ENCODE peak calls at places on chromosomes 5 and 9, in eight cellular contexts. One of them, this sample, is unnamed. For H3K36me3, the result is how much of the 10 kb centered on the place peaks cover.

GRCh38 chr9:124470726-124471125 is 20.5 kb downstream of the ADGRD2 start:
- DNase-seq in lower lobe of right lung: no peak
- DNase-seq in breast epithelium: no peak
- DNase-seq in CD8-positive, alpha-beta T cell: no peak
- DNase-seq in adrenal gland: no peak
- DNase-seq in PC-3: no peak
- DNase-seq in brain microvascular endothelial cell: no peak
- DNase-seq in iPS DF 6.9: no peak
- DNase-seq in this sample: no peak

GRCh38 chr9:110767559-110768063 is 99.0 kb downstream of the MUSK start:
- DNase-seq in lower lobe of right lung: no peak
- DNase-seq in brain microvascular endothelial cell: peak
- DNase-seq in CD8-positive, alpha-beta T cell: no peak
- DNase-seq in adrenal gland: no peak
- DNase-seq in breast epithelium: no peak
- DNase-seq in iPS DF 6.9: no peak
- DNase-seq in PC-3: no peak
- DNase-seq in this sample: no peak

GRCh38 chr5:140312791-140313189 is 9.9 kb upstream of the PFDN1 start:
- DNase-seq in CD8-positive, alpha-beta T cell: no peak
- DNase-seq in PC-3: no peak
- DNase-seq in iPS DF 6.9: no peak
- DNase-seq in brain microvascular endothelial cell: no peak
- DNase-seq in breast epithelium: no peak
- DNase-seq in adrenal gland: no peak
- DNase-seq in lower lobe of right lung: no peak
- DNase-seq in this sample: no peak

GRCh38 chr9:16058131-16058549 is 505.3 kb downstream of the CCDC171 start:
- DNase-seq in brain microvascular endothelial cell: peak
- DNase-seq in CD8-positive, alpha-beta T cell: peak
- DNase-seq in lower lobe of right lung: no peak
- DNase-seq in adrenal gland: no peak
- DNase-seq in breast epithelium: no peak
- DNase-seq in PC-3: peak
- DNase-seq in iPS DF 6.9: no peak
- DNase-seq in this sample: peak

GRCh38 chr5:135487839-135488514 is 35.8 kb upstream of the TIFAB start:
- DNase-seq in CD8-positive, alpha-beta T cell: no peak
- DNase-seq in brain microvascular endothelial cell: no peak
- DNase-seq in adrenal gland: no peak
- DNase-seq in lower lobe of right lung: no peak
- DNase-seq in breast epithelium: no peak
- DNase-seq in iPS DF 6.9: no peak
- DNase-seq in PC-3: no peak
- DNase-seq in this sample: no peak

GRCh38 chr9:132879443-132880310 is 979 bp downstream of the SPACA9 start:
- DNase-seq in breast epithelium: no peak
- DNase-seq in iPS DF 6.9: no peak
- DNase-seq in CD8-positive, alpha-beta T cell: no peak
- DNase-seq in PC-3: no peak
- DNase-seq in adrenal gland: no peak
- DNase-seq in brain microvascular endothelial cell: no peak
- DNase-seq in lower lobe of right lung: no peak
- DNase-seq in this sample: no peak

GRCh38 chr5:74648835-74649286 is 8.3 kb upstream of the ENC1 start:
- DNase-seq in PC-3: peak
- DNase-seq in CD8-positive, alpha-beta T cell: peak
- DNase-seq in brain microvascular endothelial cell: no peak
- DNase-seq in breast epithelium: no peak
- DNase-seq in lower lobe of right lung: no peak
- DNase-seq in iPS DF 6.9: no peak
- DNase-seq in adrenal gland: no peak
- DNase-seq in this sample: no peak

GRCh38 chr5:148820778-148821395 is 5.5 kb upstream of the ADRB2 start:
- DNase-seq in adrenal gland: peak
- DNase-seq in iPS DF 6.9: no peak
- DNase-seq in breast epithelium: no peak
- DNase-seq in CD8-positive, alpha-beta T cell: no peak
- DNase-seq in lower lobe of right lung: no peak
- DNase-seq in PC-3: peak
- DNase-seq in brain microvascular endothelial cell: no peak
- DNase-seq in this sample: no peak

GRCh38 chr5:65032250-65032649 is 263.5 kb downstream of the CWC27 start:
- DNase-seq in CD8-positive, alpha-beta T cell: no peak
- DNase-seq in PC-3: no peak
- DNase-seq in adrenal gland: no peak
- DNase-seq in lower lobe of right lung: no peak
- DNase-seq in breast epithelium: no peak
- DNase-seq in brain microvascular endothelial cell: peak
- DNase-seq in iPS DF 6.9: no peak
- DNase-seq in this sample: no peak

GRCh38 chr5:33034777-33035176 is 323.7 kb downstream of the NPR3 start:
- DNase-seq in adrenal gland: no peak
- DNase-seq in iPS DF 6.9: no peak
- DNase-seq in brain microvascular endothelial cell: no peak
- DNase-seq in breast epithelium: no peak
- DNase-seq in lower lobe of right lung: no peak
- DNase-seq in PC-3: no peak
- DNase-seq in CD8-positive, alpha-beta T cell: no peak
- DNase-seq in this sample: no peak

GRCh38 chr9:116812231-116813028 is 125.3 kb downstream of the TRIM32 start:
- DNase-seq in brain microvascular endothelial cell: peak
- DNase-seq in iPS DF 6.9: no peak
- DNase-seq in lower lobe of right lung: no peak
- DNase-seq in breast epithelium: no peak
- DNase-seq in PC-3: no peak
- DNase-seq in CD8-positive, alpha-beta T cell: no peak
- DNase-seq in adrenal gland: no peak
- DNase-seq in this sample: no peak

GRCh38 chr5:168951764-168952163 is 349.2 kb downstream of the SLIT3 start:
- DNase-seq in brain microvascular endothelial cell: no peak
- DNase-seq in CD8-positive, alpha-beta T cell: no peak
- DNase-seq in iPS DF 6.9: no peak
- DNase-seq in adrenal gland: no peak
- DNase-seq in PC-3: no peak
- DNase-seq in breast epithelium: no peak
- DNase-seq in lower lobe of right lung: no peak
- DNase-seq in this sample: no peak

GRCh38 chr5:167949435-167949834 is 342.0 kb upstream of the WWC1 start:
- DNase-seq in adrenal gland: no peak
- DNase-seq in iPS DF 6.9: no peak
- DNase-seq in lower lobe of right lung: no peak
- DNase-seq in breast epithelium: no peak
- DNase-seq in CD8-positive, alpha-beta T cell: no peak
- DNase-seq in brain microvascular endothelial cell: no peak
- DNase-seq in PC-3: no peak
- DNase-seq in this sample: no peak

GRCh38 chr9:7848498-7848897 is 48.9 kb upstream of the DMAC1 start:
- DNase-seq in iPS DF 6.9: no peak
- DNase-seq in lower lobe of right lung: no peak
- DNase-seq in breast epithelium: no peak
- DNase-seq in adrenal gland: no peak
- DNase-seq in PC-3: no peak
- DNase-seq in brain microvascular endothelial cell: no peak
- DNase-seq in CD8-positive, alpha-beta T cell: no peak
- DNase-seq in this sample: no peak

GRCh38 chr9:132163457-132163875 is 1.6 kb downstream of the NTNG2 start:
- DNase-seq in brain microvascular endothelial cell: no peak
- DNase-seq in iPS DF 6.9: no peak
- DNase-seq in PC-3: no peak
- DNase-seq in adrenal gland: no peak
- DNase-seq in breast epithelium: no peak
- DNase-seq in CD8-positive, alpha-beta T cell: no peak
- DNase-seq in lower lobe of right lung: no peak
- DNase-seq in this sample: no peak

GRCh38 chr5:145110826-145111225 is 724.3 kb downstream of the PRELID2 start:
- DNase-seq in brain microvascular endothelial cell: peak
- DNase-seq in lower lobe of right lung: no peak
- DNase-seq in CD8-positive, alpha-beta T cell: no peak
- DNase-seq in breast epithelium: no peak
- DNase-seq in iPS DF 6.9: no peak
- DNase-seq in adrenal gland: no peak
- DNase-seq in PC-3: no peak
- DNase-seq in this sample: no peak

DNA sequence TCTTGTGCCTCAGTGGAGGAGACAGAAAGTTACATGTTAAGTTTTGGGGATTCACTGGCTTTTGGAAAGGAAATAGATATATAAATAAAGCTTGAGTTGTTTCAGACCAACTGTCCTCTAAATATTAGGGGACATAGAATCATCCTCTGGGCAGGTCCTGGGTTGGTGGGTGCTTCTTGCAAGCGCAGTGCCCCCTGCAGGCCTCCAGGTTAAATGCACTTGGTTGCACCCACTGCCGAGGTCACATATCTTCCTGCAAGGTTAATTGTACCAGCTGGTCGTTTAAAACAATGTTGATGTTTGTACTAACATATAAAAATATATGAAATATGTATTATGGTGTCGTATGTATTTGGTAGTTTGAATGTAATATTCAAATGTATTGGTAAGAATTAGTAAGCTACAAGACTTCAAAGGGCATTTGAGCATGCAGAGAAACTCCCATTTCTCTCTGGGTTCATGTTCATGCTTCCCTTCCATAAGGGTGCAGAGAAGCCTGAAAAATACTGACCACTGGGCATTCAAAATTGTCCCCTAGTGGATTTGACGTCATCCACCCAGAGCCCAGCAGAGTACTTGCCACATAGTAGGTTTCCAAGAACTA is 87.0 kb downstream of the ZNF618 start:
- DNase-seq in iPS DF 6.9: peak
- DNase-seq in breast epithelium: no peak
- DNase-seq in adrenal gland: peak
- DNase-seq in brain microvascular endothelial cell: peak
- DNase-seq in PC-3: peak
- DNase-seq in CD8-positive, alpha-beta T cell: peak
- DNase-seq in lower lobe of right lung: peak
- DNase-seq in this sample: peak
- H3K36me3 ChIP-seq in iPS DF 6.9: under half
- H3K36me3 ChIP-seq in breast epithelium: under half
- H3K36me3 ChIP-seq in adrenal gland: under half
- H3K36me3 ChIP-seq in brain microvascular endothelial cell: under half
- H3K36me3 ChIP-seq in PC-3: under half
- H3K36me3 ChIP-seq in CD8-positive, alpha-beta T cell: under half
- H3K36me3 ChIP-seq in lower lobe of right lung: under half
- H3K36me3 ChIP-seq in this sample: under half

DNA sequence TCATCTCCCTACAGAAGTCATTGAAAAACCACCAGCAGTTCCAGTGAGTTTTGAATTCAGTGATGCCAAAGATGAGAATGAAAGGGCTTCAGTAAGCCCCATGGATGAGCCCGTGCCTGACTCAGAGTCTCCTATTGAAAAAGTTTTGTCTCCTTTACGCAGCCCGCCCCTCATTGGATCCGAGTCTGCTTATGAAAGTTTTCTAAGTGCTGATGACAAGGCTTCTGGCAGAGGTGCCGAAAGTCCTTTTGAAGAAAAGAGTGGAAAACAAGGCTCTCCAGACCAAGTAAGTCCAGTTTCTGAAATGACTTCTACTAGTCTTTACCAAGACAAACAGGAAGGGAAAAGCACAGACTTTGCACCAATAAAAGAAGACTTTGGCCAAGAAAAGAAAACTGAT is 90.1 kb downstream of the MAP1B start:
- DNase-seq in CD8-positive, alpha-beta T cell: no peak
- DNase-seq in breast epithelium: no peak
- DNase-seq in lower lobe of right lung: no peak
- DNase-seq in brain microvascular endothelial cell: no peak
- DNase-seq in PC-3: no peak
- DNase-seq in iPS DF 6.9: no peak
- DNase-seq in adrenal gland: no peak
- DNase-seq in this sample: no peak
- H3K36me3 ChIP-seq in CD8-positive, alpha-beta T cell: under half
- H3K36me3 ChIP-seq in breast epithelium: under half
- H3K36me3 ChIP-seq in lower lobe of right lung: under half
- H3K36me3 ChIP-seq in brain microvascular endothelial cell: half or more
- H3K36me3 ChIP-seq in PC-3: under half
- H3K36me3 ChIP-seq in iPS DF 6.9: under half
- H3K36me3 ChIP-seq in adrenal gland: under half
- H3K36me3 ChIP-seq in this sample: under half

DNA sequence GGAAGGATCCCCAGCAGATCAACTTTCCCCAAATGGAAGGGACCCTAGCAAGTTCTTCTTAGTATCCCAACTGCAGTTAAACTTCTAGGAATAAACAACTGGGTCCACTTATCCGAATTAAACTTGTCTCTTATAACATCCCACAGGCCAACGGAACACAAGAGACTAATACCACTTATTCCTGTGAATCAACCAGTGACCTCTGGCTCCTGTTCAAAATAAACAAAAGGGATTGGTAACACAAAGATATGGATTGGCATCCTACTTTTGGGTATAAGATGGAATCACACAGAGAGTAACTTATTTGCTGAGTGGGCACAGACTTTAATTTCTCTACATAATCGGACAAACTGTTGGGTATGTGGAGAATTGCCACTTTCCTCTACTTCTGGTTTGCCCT is 12.4 kb upstream of the PAIP1 start:
- DNase-seq in brain microvascular endothelial cell: no peak
- DNase-seq in adrenal gland: no peak
- DNase-seq in iPS DF 6.9: no peak
- DNase-seq in PC-3: no peak
- DNase-seq in lower lobe of right lung: no peak
- DNase-seq in breast epithelium: no peak
- DNase-seq in CD8-positive, alpha-beta T cell: no peak
- DNase-seq in this sample: no peak
- H3K36me3 ChIP-seq in brain microvascular endothelial cell: under half
- H3K36me3 ChIP-seq in adrenal gland: under half
- H3K36me3 ChIP-seq in iPS DF 6.9: under half
- H3K36me3 ChIP-seq in PC-3: under half
- H3K36me3 ChIP-seq in lower lobe of right lung: under half
- H3K36me3 ChIP-seq in breast epithelium: under half
- H3K36me3 ChIP-seq in CD8-positive, alpha-beta T cell: under half
- H3K36me3 ChIP-seq in this sample: under half

GRCh38 chr9:121771851-121772599 is 120.6 kb downstream of the DAB2IP start:
- DNase-seq in lower lobe of right lung: peak
- DNase-seq in CD8-positive, alpha-beta T cell: no peak
- DNase-seq in iPS DF 6.9: no peak
- DNase-seq in PC-3: no peak
- DNase-seq in brain microvascular endothelial cell: no peak
- DNase-seq in adrenal gland: peak
- DNase-seq in breast epithelium: peak
- DNase-seq in this sample: no peak

GRCh38 chr9:121772600-121773285 is 121.3 kb downstream of the DAB2IP start:
- DNase-seq in adrenal gland: peak
- DNase-seq in brain microvascular endothelial cell: no peak
- DNase-seq in PC-3: no peak
- DNase-seq in breast epithelium: peak
- DNase-seq in lower lobe of right lung: peak
- DNase-seq in iPS DF 6.9: no peak
- DNase-seq in CD8-positive, alpha-beta T cell: no peak
- DNase-seq in this sample: no peak

GRCh38 chr9:121769939-121770338 is 118.5 kb downstream of the DAB2IP start:
- DNase-seq in adrenal gland: no peak
- DNase-seq in PC-3: no peak
- DNase-seq in iPS DF 6.9: no peak
- DNase-seq in CD8-positive, alpha-beta T cell: no peak
- DNase-seq in lower lobe of right lung: no peak
- DNase-seq in breast epithelium: no peak
- DNase-seq in brain microvascular endothelial cell: no peak
- DNase-seq in this sample: no peak

GRCh38 chr9:121770415-121771273 is 119.2 kb downstream of the DAB2IP start:
- DNase-seq in adrenal gland: no peak
- DNase-seq in iPS DF 6.9: no peak
- DNase-seq in lower lobe of right lung: peak
- DNase-seq in CD8-positive, alpha-beta T cell: no peak
- DNase-seq in breast epithelium: no peak
- DNase-seq in PC-3: no peak
- DNase-seq in brain microvascular endothelial cell: no peak
- DNase-seq in this sample: no peak

GRCh38 chr9:121771418-121771817 is 120.0 kb downstream of the DAB2IP start:
- DNase-seq in lower lobe of right lung: no peak
- DNase-seq in adrenal gland: peak
- DNase-seq in PC-3: no peak
- DNase-seq in breast epithelium: peak
- DNase-seq in CD8-positive, alpha-beta T cell: no peak
- DNase-seq in brain microvascular endothelial cell: no peak
- DNase-seq in iPS DF 6.9: no peak
- DNase-seq in this sample: no peak
- H3K36me3 ChIP-seq in lower lobe of right lung: half or more
- H3K36me3 ChIP-seq in adrenal gland: under half
- H3K36me3 ChIP-seq in PC-3: under half
- H3K36me3 ChIP-seq in breast epithelium: under half
- H3K36me3 ChIP-seq in CD8-positive, alpha-beta T cell: under half
- H3K36me3 ChIP-seq in brain microvascular endothelial cell: under half
- H3K36me3 ChIP-seq in iPS DF 6.9: under half
- H3K36me3 ChIP-seq in this sample: half or more